ENCODE peak calls at places on chromosomes 13 and 19, in ten cellular contexts. U, T, S, P, G, R, J, V, W and X are unnamed samples.

GRCh38 chr13:110042253-110042652 is 255.9 kb upstream of the IRS2 start:
- DNase-seq in S (no peak), P (no peak), W (no peak), U (no peak), R (no peak), T (no peak), G (no peak), V (no peak), J (no peak), X (no peak)

GRCh38 chr13:94201022-94201421 is 278.5 kb downstream of the DCT start:
- DNase-seq in T (no peak), W (no peak), P (no peak), V (no peak), U (no peak), R (no peak), J (no peak), G (no peak), S (no peak), X (no peak)

GRCh38 chr19:40797166-40797962 is 1.6 kb upstream of the EGLN2 start:
- DNase-seq in S (no peak), U (no peak), J (no peak), W (no peak), R (no peak), V (no peak), T (no peak), G (no peak), P (no peak), X (no peak)

GRCh38 chr13:50911051-50911690 is 1.6 kb downstream of the RNASEH2B start:
- DNase-seq in J (peak; percentile 13), W (no peak), T (peak; percentile 15), R (no peak), S (no peak), G (no peak), U (no peak), P (no peak), V (no peak), X (peak; percentile 40)

GRCh38 chr19:18612772-18613588 is at the start of gene TMEM59L:
- DNase-seq in J (peak; percentile 31), U (no peak), W (no peak), T (no peak), P (no peak), S (no peak), V (peak; percentile 35), R (no peak), G (peak; percentile 67), X (peak; percentile 50)

GRCh38 chr19:7562646-7563393 is 27.3 kb downstream of the PNPLA6 start:
- DNase-seq in R (no peak), J (no peak), T (no peak), P (no peak), V (no peak), G (peak; percentile 25), S (no peak), U (no peak), W (no peak), X (peak; percentile 55)

GRCh38 chr13:97878421-97879375 is 74.8 kb upstream of the IPO5 start:
- DNase-seq in J (no peak), U (no peak), W (no peak), R (no peak), G (no peak), T (no peak), P (no peak), S (no peak), V (no peak), X (no peak)

GRCh38 chr13:50608357-50608756 is 235.1 kb downstream of the DLEU7 start:
- DNase-seq in G (no peak), S (no peak), J (no peak), V (no peak), T (no peak), R (no peak), U (no peak), W (no peak), P (no peak), X (no peak)

GRCh38 chr13:23928985-23929384 is 31.7 kb upstream of the C1QTNF9B start:
- DNase-seq in R (no peak), G (peak; percentile 58), W (no peak), J (no peak), S (no peak), V (no peak), U (no peak), T (no peak), P (no peak), X (no peak)

GRCh38 chr19:39792999-39793546 is 14.4 kb downstream of the LEUTX start:
- DNase-seq in U (peak; percentile 70), R (peak; percentile 87), W (peak; percentile 81), P (peak; percentile 50), S (peak; percentile 67), V (peak; percentile 79), J (peak; percentile 90), G (peak; percentile 84), T (peak; percentile 83), X (peak; percentile 72)

GRCh38 chr13:46396341-46396740 is 9.3 kb upstream of the RUBCNL start:
- DNase-seq in T (no peak), J (no peak), P (no peak), U (no peak), W (no peak), S (no peak), V (no peak), R (no peak), G (no peak), X (no peak)

GRCh38 chr13:111850976-111851375 is 216.0 kb upstream of the SOX1 start:
- DNase-seq in G (no peak), J (no peak), V (no peak), S (no peak), R (no peak), T (no peak), W (peak; percentile 13), U (no peak), P (no peak), X (no peak)

GRCh38 chr13:39612023-39612637 is 9.1 kb upstream of the LHFPL6 start:
- DNase-seq in T (peak; percentile 69), R (peak; percentile 48), U (peak; percentile 57), S (peak; percentile 42), G (peak; percentile 53), V (peak; percentile 55), W (no peak), P (no peak), J (peak; percentile 54), X (peak; percentile 51)

GRCh38 chr13:24272452-24273161 is 36.8 kb upstream of the C1QTNF9 start:
- DNase-seq in R (no peak), S (no peak), W (no peak), T (no peak), U (no peak), G (no peak), V (no peak), P (no peak), J (no peak), X (no peak)

GRCh38 chr19:1967087-1967608 is 26.2 kb downstream of the CSNK1G2 start:
- DNase-seq in J (no peak), W (no peak), G (no peak), P (no peak), V (peak; percentile 38), S (no peak), U (no peak), R (no peak), T (no peak), X (no peak)

GRCh38 chr19:1505991-1506881 is 6.6 kb downstream of the ADAMTSL5 start:
- DNase-seq in S (no peak), W (no peak), T (no peak), G (no peak), P (no peak), V (no peak), U (no peak), J (no peak), R (no peak), X (no peak)

GRCh38 chr13:48727252-48728011 is 73.7 kb downstream of the CYSLTR2 start:
- DNase-seq in J (no peak), P (no peak), U (no peak), G (no peak), S (no peak), W (no peak), V (no peak), R (peak; percentile 58), T (no peak), X (no peak)

GRCh38 chr13:60701919-60702318 is 304.9 kb downstream of the TDRD3 start:
- DNase-seq in G (no peak), R (no peak), P (no peak), U (no peak), T (no peak), V (no peak), W (no peak), S (no peak), J (no peak), X (no peak)

GRCh38 chr19:48926909-48927308 is 6.6 kb upstream of the DHDH start:
- DNase-seq in W (no peak), T (no peak), G (peak; percentile 83), J (no peak), R (no peak), S (no peak), P (no peak), V (peak; percentile 8), U (no peak), X (no peak)

GRCh38 chr19:13835791-13836723 is 40.8 kb downstream of the ZSWIM4 start:
- DNase-seq in V (no peak), T (no peak), R (peak; percentile 82), S (no peak), G (no peak), U (no peak), W (no peak), J (no peak), P (no peak), X (no peak)

GRCh38 chr19:3785938-3786824 is at the start of gene MATK:
- DNase-seq in R (no peak), T (no peak), P (no peak), V (peak; percentile 44), W (no peak), S (no peak), U (no peak), J (no peak), G (no peak), X (peak; percentile 51)

GRCh38 chr13:23140492-23140891 is 40.3 kb upstream of the SGCG start:
- DNase-seq in R (no peak), T (no peak), J (no peak), G (peak; percentile 36), S (no peak), U (no peak), W (no peak), P (no peak), V (no peak), X (no peak)

GRCh38 chr19:50694815-50695145 is 24.8 kb downstream of the SHANK1 start:
- DNase-seq in P (no peak), T (no peak), S (no peak), U (no peak), W (no peak), V (no peak), J (no peak), R (no peak), G (no peak), X (no peak)

GRCh38 chr13:33108620-33109019 is 92.4 kb downstream of the KL start:
- DNase-seq in P (no peak), R (no peak), S (no peak), G (peak; percentile 66), U (no peak), V (no peak), W (no peak), J (no peak), T (no peak), X (no peak)

GRCh38 chr13:100439247-100439955 is 149.2 kb downstream of the GGACT start:
- DNase-seq in T (peak; percentile 54), R (no peak), U (no peak), G (no peak), W (no peak), S (no peak), P (no peak), V (no peak), J (no peak), X (no peak)

GRCh38 chr19:38634757-38635482 is 12.5 kb upstream of the ACTN4 start:
- DNase-seq in S (peak; percentile 79), T (peak; percentile 69), W (peak; percentile 84), J (peak; percentile 36), U (peak; percentile 75), G (peak; percentile 78), V (peak; percentile 80), R (peak; percentile 87), P (peak; percentile 51), X (peak; percentile 74)